ENCODE peak calls at places on chromosomes 5 and 9, in four cellular contexts. One of them, this sample, is unnamed.

GRCh38 chr9:92887880-92888338 is 10.1 kb upstream of the ZNF484 start:
- DNase-seq in WTC11: no peak
- DNase-seq in HepG2: no peak
- DNase-seq in K562: no peak
- DNase-seq in this sample: no peak

GRCh38 chr5:128109138-128109537 is 25.6 kb downstream of the SLC12A2 start:
- DNase-seq in WTC11: no peak
- DNase-seq in HepG2: no peak
- DNase-seq in K562: no peak
- DNase-seq in this sample: no peak

GRCh38 chr5:173885481-173886010 is 2.6 kb upstream of the CPEB4 start:
- DNase-seq in WTC11: no peak
- DNase-seq in HepG2: no peak
- DNase-seq in K562: no peak
- DNase-seq in this sample: no peak

GRCh38 chr5:130529716-130530485 is 625.6 kb downstream of the CHSY3 start:
- DNase-seq in WTC11: no peak
- DNase-seq in HepG2: no peak
- DNase-seq in K562: no peak
- DNase-seq in this sample: no peak

GRCh38 chr5:126004636-126005035 is 418.6 kb upstream of the GRAMD2B start:
- DNase-seq in WTC11: no peak
- DNase-seq in HepG2: no peak
- DNase-seq in K562: no peak
- DNase-seq in this sample: no peak

GRCh38 chr5:179227196-179227577 is 118.1 kb downstream of the ADAMTS2 start:
- DNase-seq in WTC11: peak; percentile 9
- DNase-seq in HepG2: no peak
- DNase-seq in K562: no peak
- DNase-seq in this sample: no peak

GRCh38 chr5:39164529-39165402 is 54.6 kb downstream of the FYB1 start:
- DNase-seq in WTC11: no peak
- DNase-seq in HepG2: no peak
- DNase-seq in K562: peak; percentile 40
- DNase-seq in this sample: no peak

GRCh38 chr5:171908638-171909037 is 97.8 kb downstream of the FBXW11 start:
- DNase-seq in WTC11: no peak
- DNase-seq in HepG2: no peak
- DNase-seq in K562: no peak
- DNase-seq in this sample: no peak

GRCh38 chr9:116144038-116144437 is 9.6 kb upstream of the PAPPA start:
- DNase-seq in WTC11: no peak
- DNase-seq in HepG2: no peak
- DNase-seq in K562: no peak
- DNase-seq in this sample: no peak

GRCh38 chr9:105330201-105330600 is 85.8 kb downstream of the SLC44A1 start:
- DNase-seq in WTC11: no peak
- DNase-seq in HepG2: peak; percentile 18
- DNase-seq in K562: no peak
- DNase-seq in this sample: no peak

GRCh38 chr9:16236326-16236725 is 634.1 kb downstream of the BNC2 start:
- DNase-seq in WTC11: no peak
- DNase-seq in HepG2: no peak
- DNase-seq in K562: no peak
- DNase-seq in this sample: no peak

GRCh38 chr9:120830865-120831264 is 11.9 kb downstream of the PSMD5 start:
- DNase-seq in WTC11: no peak
- DNase-seq in HepG2: no peak
- DNase-seq in K562: no peak
- DNase-seq in this sample: no peak

GRCh38 chr5:13348568-13348967 is 595.9 kb downstream of the DNAH5 start:
- DNase-seq in WTC11: no peak
- DNase-seq in HepG2: no peak
- DNase-seq in K562: no peak
- DNase-seq in this sample: no peak
- TF ChIP-seq CREM in WTC11: no peak
- TF ChIP-seq CREM in HepG2: no peak
- TF ChIP-seq CREM in K562: no peak
- TF ChIP-seq CREM in this sample: no peak

GRCh38 chr5:153523831-153524230 is 33.4 kb downstream of the GRIA1 start:
- DNase-seq in WTC11: no peak
- DNase-seq in HepG2: no peak
- DNase-seq in K562: no peak
- DNase-seq in this sample: no peak
- TF ChIP-seq CREM in WTC11: no peak
- TF ChIP-seq CREM in HepG2: no peak
- TF ChIP-seq CREM in K562: no peak
- TF ChIP-seq CREM in this sample: no peak

GRCh38 chr5:61019642-61020041 is 74.6 kb downstream of the NDUFAF2 start:
- DNase-seq in WTC11: no peak
- DNase-seq in HepG2: no peak
- DNase-seq in K562: no peak
- DNase-seq in this sample: no peak
- TF ChIP-seq CREM in WTC11: no peak
- TF ChIP-seq CREM in HepG2: no peak
- TF ChIP-seq CREM in K562: no peak
- TF ChIP-seq CREM in this sample: no peak

GRCh38 chr5:68432682-68433081 is 217.1 kb downstream of the PIK3R1 start:
- DNase-seq in WTC11: no peak
- DNase-seq in HepG2: no peak
- DNase-seq in K562: no peak
- DNase-seq in this sample: no peak
- TF ChIP-seq CREM in WTC11: no peak
- TF ChIP-seq CREM in HepG2: no peak
- TF ChIP-seq CREM in K562: no peak
- TF ChIP-seq CREM in this sample: no peak